ENCODE peak calls at places on chromosomes 11 and 22, in six cellular contexts. E is HFF-Myc, C is testis, G is AG09309, D is BE2C, A is colonic mucosa. V is an unnamed sample.

GRCh38 chr22:49796596-49797270 is 30.9 kb downstream of the BRD1 start:
- DNase-seq in E (no peak), C (no peak), G (no peak), D (no peak), A (no peak), V (no peak)

GRCh38 chr11:12963789-12964536 is 45.2 kb upstream of the RASSF10 start:
- DNase-seq in E (peak; percentile 12), C (peak; percentile 73), G (no peak), D (peak; percentile 67), A (peak; percentile 84), V (no peak)

GRCh38 chr22:16774911-16775529 is 50.2 kb downstream of the XKR3 start:
- DNase-seq in E (no peak), C (no peak), G (no peak), D (no peak), A (no peak), V (no peak)

GRCh38 chr22:37120569-37121340 is 11.2 kb upstream of the TMPRSS6 start:
- DNase-seq in E (no peak), C (no peak), G (no peak), D (no peak), A (no peak), V (no peak)

GRCh38 chr11:13140873-13141655 is 131.9 kb downstream of the RASSF10 start:
- DNase-seq in E (no peak), C (no peak), G (no peak), D (no peak), A (peak; percentile 34), V (no peak)

GRCh38 chr11:15313862-15314261 is 199.1 kb downstream of the INSC start:
- DNase-seq in E (no peak), C (no peak), G (no peak), D (no peak), A (no peak), V (no peak)

GRCh38 chr11:128095459-128096096 is 491.8 kb downstream of the ETS1 start:
- DNase-seq in E (peak; percentile 86), C (no peak), G (peak; percentile 27), D (no peak), A (no peak), V (peak; percentile 44)

GRCh38 chr11:31816467-31817053 is 5.4 kb upstream of the PAX6 start:
- DNase-seq in E (no peak), C (no peak), G (no peak), D (no peak), A (peak; percentile 56), V (no peak)

GRCh38 chr22:25627271-25627848 is 62.9 kb downstream of the GRK3 start:
- DNase-seq in E (no peak), C (no peak), G (no peak), D (no peak), A (no peak), V (no peak)

GRCh38 chr11:45097721-45098493 is 48.5 kb upstream of the PRDM11 start:
- DNase-seq in E (no peak), C (peak; percentile 79), G (no peak), D (no peak), A (peak; percentile 64), V (peak; percentile 27)

GRCh38 chr22:32686354-32686753 is 115.2 kb upstream of the TIMP3 start:
- DNase-seq in E (no peak), C (no peak), G (no peak), D (no peak), A (no peak), V (no peak)

GRCh38 chr11:124086447-124086846 is 28.8 kb upstream of the VWA5A start:
- DNase-seq in E (no peak), C (peak; percentile 60), G (no peak), D (peak; percentile 23), A (no peak), V (peak; percentile 11)

GRCh38 chr11:119693253-119693815 is 35.7 kb downstream of the NECTIN1 start:
- DNase-seq in E (no peak), C (no peak), G (no peak), D (no peak), A (no peak), V (no peak)

GRCh38 chr11:114259124-114259526 is 37.1 kb upstream of the NNMT start:
- DNase-seq in E (no peak), C (peak; percentile 74), G (no peak), D (no peak), A (no peak), V (no peak)

GRCh38 chr11:114256898-114257286 is 39.3 kb upstream of the NNMT start:
- DNase-seq in E (no peak), C (no peak), G (no peak), D (no peak), A (no peak), V (no peak)

GRCh38 chr11:114258696-114259095 is 37.5 kb upstream of the NNMT start:
- DNase-seq in E (no peak), C (no peak), G (no peak), D (no peak), A (no peak), V (no peak)

GRCh38 chr11:114256176-114256897 is 39.9 kb upstream of the NNMT start:
- DNase-seq in E (no peak), C (no peak), G (no peak), D (peak; percentile 47), A (no peak), V (no peak)

GRCh38 chr11:114257621-114258558 is 38.3 kb upstream of the NNMT start:
- DNase-seq in E (no peak), C (peak; percentile 78), G (no peak), D (peak; percentile 32), A (no peak), V (no peak)
- TF ChIP-seq CTCF in E (no peak), C (no peak), G (no peak), D (peak; percentile 16), A (no peak), V (peak; percentile 48)

GRCh38 chr11:121654506-121655480 is 202.0 kb upstream of the SORL1-AS1 start:
- DNase-seq in E (no peak), C (peak; percentile 37), G (no peak), D (no peak), A (no peak), V (no peak)

GRCh38 chr11:121655481-121656332 is 202.9 kb upstream of the SORL1-AS1 start:
- DNase-seq in E (peak; percentile 96), C (peak; percentile 91), G (peak; percentile 96), D (peak; percentile 92), A (peak; percentile 79), V (peak; percentile 90)

GRCh38 chr11:121650520-121651266 is 197.9 kb upstream of the SORL1-AS1 start:
- DNase-seq in E (no peak), C (no peak), G (no peak), D (no peak), A (no peak), V (no peak)

GRCh38 chr11:121651267-121651625 is 198.5 kb upstream of the SORL1-AS1 start:
- DNase-seq in E (no peak), C (no peak), G (no peak), D (no peak), A (no peak), V (no peak)

GRCh38 chr11:121652982-121653381 is 200.2 kb upstream of the SORL1-AS1 start:
- DNase-seq in E (no peak), C (peak; percentile 49), G (no peak), D (peak; percentile 35), A (no peak), V (peak; percentile 27)
- TF ChIP-seq CTCF in E (peak; percentile 45), C (peak; percentile 49), G (no peak), D (peak; percentile 67), A (no peak), V (peak; percentile 63)

GRCh38 chr22:46995501-46996360 is 233.3 kb downstream of the TBC1D22A start:
- DNase-seq in E (no peak), C (no peak), G (no peak), D (no peak), A (no peak), V (no peak)

GRCh38 chr22:46994983-46995382 is 232.5 kb downstream of the TBC1D22A start:
- DNase-seq in E (no peak), C (no peak), G (no peak), D (no peak), A (no peak), V (no peak)

GRCh38 chr22:46997311-46997970 is 235.0 kb downstream of the TBC1D22A start:
- DNase-seq in E (no peak), C (no peak), G (no peak), D (no peak), A (no peak), V (no peak)

GRCh38 chr22:46998346-46998745 is 235.9 kb downstream of the TBC1D22A start:
- DNase-seq in E (no peak), C (no peak), G (no peak), D (no peak), A (no peak), V (no peak)

GRCh38 chr22:46996595-46997310 is 234.3 kb downstream of the TBC1D22A start:
- DNase-seq in E (no peak), C (no peak), G (no peak), D (no peak), A (no peak), V (no peak)
- TF ChIP-seq CTCF in E (peak; percentile 33), C (no peak), G (peak; percentile 30), D (peak; percentile 47), A (no peak), V (peak; percentile 13)

DNA sequence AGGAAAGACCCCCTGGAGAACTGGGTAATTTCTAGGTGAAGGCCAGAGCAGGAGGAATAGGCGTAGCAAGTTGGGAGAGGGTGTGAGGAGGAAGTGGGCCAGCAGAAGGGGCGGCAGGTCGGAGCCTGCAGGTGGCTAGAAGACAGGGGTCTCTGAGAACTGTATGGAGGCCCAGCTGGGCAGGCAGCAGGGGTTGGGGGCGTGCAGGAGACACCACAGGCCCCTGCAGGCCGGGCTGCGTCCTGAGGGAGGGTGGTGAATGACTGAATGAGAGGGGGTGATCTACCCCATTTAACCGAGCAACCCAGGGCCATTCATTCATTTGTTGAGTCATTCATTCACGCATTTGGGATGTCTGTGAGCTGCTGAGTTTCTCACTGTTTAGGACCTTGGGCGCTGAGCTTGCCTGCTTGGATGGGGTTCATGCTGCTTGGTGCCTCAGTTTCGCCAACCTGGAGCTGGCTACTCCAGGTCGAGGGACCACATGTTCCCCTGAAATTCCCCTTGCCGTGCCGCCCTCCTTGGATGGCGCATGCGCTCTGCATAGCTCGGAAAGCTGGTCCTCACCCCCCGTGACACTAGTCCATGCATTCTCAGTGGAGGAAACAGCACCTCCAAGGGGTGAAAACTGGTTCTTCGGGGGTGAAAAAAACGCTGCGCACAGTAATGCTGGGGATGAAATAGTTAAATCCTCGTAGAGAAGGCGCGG is 15.6 kb downstream of the MPPED1 start:
- DNase-seq in E (no peak), C (no peak), G (no peak), D (no peak), A (no peak), V (no peak)
- TF ChIP-seq CTCF in E (no peak), C (no peak), G (no peak), D (peak; percentile 24), A (no peak), V (no peak)

DNA sequence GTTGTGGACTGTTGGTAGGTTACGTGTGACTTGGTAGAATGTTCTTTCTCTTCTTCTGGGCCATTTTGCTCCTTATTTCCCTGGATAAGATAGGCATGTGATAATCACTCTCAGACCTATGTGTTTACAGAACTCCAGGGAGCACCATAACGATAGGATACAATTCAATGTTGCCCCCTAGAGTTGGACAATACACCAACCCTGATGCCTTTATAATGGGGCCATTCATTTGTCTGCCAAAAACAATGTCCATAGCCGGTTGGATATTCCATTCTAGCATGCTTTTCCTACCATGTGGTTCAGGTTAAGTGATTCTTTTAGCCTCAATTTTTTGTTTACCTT is 60.5 kb downstream of the APIP start:
- DNase-seq in E (no peak), C (no peak), G (no peak), D (no peak), A (no peak), V (no peak)
- TF ChIP-seq CTCF in E (no peak), C (no peak), G (no peak), D (peak; percentile 2), A (no peak), V (no peak)

V was measured in astrocyte of the cerebellum.